ENCODE peak calls at places on chromosome 5, in six cellular contexts. U is IMR-90, I is mesenchymal stem cell, B is H9, S is neuronal stem cell, V is H1. Z is an unnamed sample.

GRCh38 chr5:14153071-14153864 is 10.1 kb downstream of the TRIO start:
- DNase-seq in U (no peak), I (no peak), B (no peak), S (no peak), V (no peak), Z (peak; percentile 87)

GRCh38 chr5:179293276-179293675 is 52.0 kb downstream of the ADAMTS2 start:
- DNase-seq in U (no peak), I (peak; percentile 56), B (no peak), S (no peak), V (no peak), Z (no peak)

GRCh38 chr5:181243020-181243520 is 636 bp downstream of the RACK1 start:
- DNase-seq in U (no peak), I (no peak), B (no peak), S (no peak), V (no peak), Z (no peak)

GRCh38 chr5:73119492-73120157 is 750 bp upstream of the TMEM171 start:
- DNase-seq in U (no peak), I (peak; percentile 20), B (peak; percentile 62), S (no peak), V (no peak), Z (no peak)

GRCh38 chr5:140607031-140607430 is 25.9 kb downstream of the CD14 start:
- DNase-seq in U (no peak), I (no peak), B (no peak), S (no peak), V (no peak), Z (no peak)

GRCh38 chr5:88677502-88677901 is 205.5 kb downstream of the MEF2C start:
- DNase-seq in U (no peak), I (no peak), B (no peak), S (no peak), V (no peak), Z (no peak)

GRCh38 chr5:108983456-108984092 is 235.9 kb downstream of the FER start:
- DNase-seq in U (peak; percentile 71), I (no peak), B (no peak), S (no peak), V (no peak), Z (no peak)

GRCh38 chr5:176155882-176156497 is 82.2 kb upstream of the SIMC1 start:
- DNase-seq in U (no peak), I (no peak), B (no peak), S (no peak), V (no peak), Z (no peak)

GRCh38 chr5:155080721-155081120 is 67.2 kb downstream of the KIF4B start:
- DNase-seq in U (no peak), I (no peak), B (no peak), S (no peak), V (no peak), Z (no peak)

GRCh38 chr5:174877987-174878386 is 153.6 kb downstream of the MSX2 start:
- DNase-seq in U (no peak), I (no peak), B (no peak), S (no peak), V (no peak), Z (no peak)

GRCh38 chr5:9513825-9514224 is 32.0 kb downstream of the SEMA5A start:
- DNase-seq in U (peak; percentile 47), I (peak; percentile 44), B (no peak), S (no peak), V (no peak), Z (peak; percentile 11)

DNA sequence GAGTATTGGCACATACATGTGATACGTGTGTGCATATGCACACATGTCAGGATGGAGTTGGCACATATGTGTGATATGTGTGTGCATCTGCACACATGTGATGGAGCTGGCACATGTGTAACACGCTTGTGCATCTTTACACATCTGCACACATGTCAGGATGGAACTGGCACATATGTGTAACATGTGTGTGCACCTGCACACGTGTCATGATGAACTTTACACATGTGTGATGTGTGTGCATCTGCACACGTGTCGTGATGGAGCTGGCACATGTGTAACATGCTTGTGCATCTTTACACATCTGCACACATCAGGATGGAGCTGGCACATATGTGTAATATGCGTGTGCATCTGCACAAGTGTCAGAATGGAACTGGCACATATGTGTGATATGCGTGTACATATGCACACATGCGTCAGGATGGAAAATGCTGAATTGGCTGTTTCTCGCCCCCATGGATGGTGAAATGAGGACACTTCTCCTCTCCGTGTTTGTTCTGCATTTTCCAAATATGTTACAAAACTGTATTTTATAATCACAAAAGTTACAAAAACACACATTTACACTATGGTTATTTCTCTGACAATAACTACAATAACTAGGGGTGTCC is 16.2 kb upstream of the SLC6A19 start:
- DNase-seq in U (no peak), I (no peak), B (no peak), S (no peak), V (no peak), Z (no peak)
- H3K14ac ChIP-seq in U (no peak overlapping the region), I (no peak overlapping the region), B (no peak overlapping the region), S (no peak overlapping the region), V (no peak overlapping the region), Z (no peak overlapping the region)

GRCh38 chr5:102678267-102679058 is 76.6 kb upstream of the PAM start:
- DNase-seq in U (peak; percentile 60), I (no peak), B (no peak), S (no peak), V (no peak), Z (no peak)
- H4K91ac ChIP-seq in U (no peak overlapping the region), I (no peak overlapping the region), B (no peak overlapping the region), S (no peak overlapping the region), V (no peak overlapping the region), Z (no peak overlapping the region)

DNA sequence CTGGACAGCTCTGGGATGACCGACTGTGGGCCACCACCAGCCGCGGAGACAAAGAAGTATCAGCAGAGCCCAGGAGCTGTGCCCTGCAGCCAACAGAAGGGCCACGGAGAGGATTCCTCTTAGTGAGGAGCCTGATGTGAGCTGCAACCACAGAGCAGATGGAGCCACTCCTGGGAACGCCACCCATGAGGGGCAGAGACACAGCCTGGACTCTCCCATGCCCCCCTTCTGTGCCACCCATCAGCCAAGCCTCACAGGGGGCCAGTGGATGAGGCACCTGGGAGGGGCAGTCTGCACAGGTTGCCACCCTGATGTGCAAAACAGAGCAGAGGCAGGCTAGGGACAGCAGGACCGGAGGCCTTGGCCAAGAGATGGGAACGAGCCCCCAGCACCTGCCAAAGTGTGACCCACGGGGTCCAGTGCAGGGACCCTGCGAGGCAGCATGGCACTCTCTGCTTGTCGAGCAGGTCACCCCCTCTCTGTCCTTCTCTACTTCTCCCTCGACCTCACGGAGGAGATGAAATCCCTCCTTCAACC is 380.7 kb upstream of the IRX1 start:
- DNase-seq in U (no peak), I (no peak), B (no peak), S (no peak), V (no peak), Z (no peak)
- H3K14ac ChIP-seq in U (no peak overlapping the region), I (no peak overlapping the region), B (no peak overlapping the region), S (no peak overlapping the region), V (no peak overlapping the region), Z (no peak overlapping the region)

GRCh38 chr5:149799965-149800516 is 69.9 kb downstream of the PPARGC1B start:
- DNase-seq in U (no peak), I (no peak), B (no peak), S (no peak), V (no peak), Z (no peak)
- H4K91ac ChIP-seq in U (no peak overlapping the region), I (no peak overlapping the region), B (no peak overlapping the region), S (no peak overlapping the region), V (no peak overlapping the region), Z (no peak overlapping the region)

GRCh38 chr5:1113805-1114586 is 2.1 kb upstream of the SLC12A7 start:
- DNase-seq in U (no peak), I (no peak), B (no peak), S (no peak), V (no peak), Z (no peak)
- H3K14ac ChIP-seq in U (no peak overlapping the region), I (no peak overlapping the region), B (no peak overlapping the region), S (no peak overlapping the region), V (no peak overlapping the region), Z (no peak overlapping the region)

GRCh38 chr5:22411950-22412349 is 441.2 kb downstream of the CDH12 start:
- DNase-seq in U (no peak), I (no peak), B (no peak), S (no peak), V (no peak), Z (no peak)
- H4K91ac ChIP-seq in U (no peak overlapping the region), I (no peak overlapping the region), B (no peak overlapping the region), S (no peak overlapping the region), V (no peak overlapping the region), Z (no peak overlapping the region)

GRCh38 chr5:23740029-23740428 is 232.6 kb downstream of the PRDM9 start:
- DNase-seq in U (no peak), I (no peak), B (no peak), S (no peak), V (no peak), Z (no peak)

DNA sequence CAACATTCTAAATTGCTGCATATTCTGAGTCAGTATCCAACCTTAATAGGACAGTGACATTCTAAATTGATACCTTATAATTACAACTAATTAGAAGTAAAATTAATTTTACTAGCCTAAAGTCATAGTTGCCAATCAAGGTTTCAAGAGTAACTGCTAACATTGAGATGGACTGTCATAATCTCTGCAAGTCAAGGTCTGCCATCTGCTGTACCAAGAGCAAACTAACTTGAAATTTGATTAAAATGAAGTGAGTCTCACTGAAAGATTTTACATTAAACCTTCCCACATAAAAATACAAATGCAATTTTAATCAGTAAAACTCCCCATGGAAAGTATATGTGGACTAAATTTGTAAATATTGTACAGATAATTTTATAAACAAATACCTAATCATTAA is 235.3 kb downstream of the PRDM9 start:
- DNase-seq in U (no peak), I (no peak), B (no peak), S (no peak), V (no peak), Z (peak; percentile 4)
- H3K14ac ChIP-seq in U (no peak overlapping the region), I (no peak overlapping the region), B (no peak overlapping the region), S (no peak overlapping the region), V (no peak overlapping the region), Z (no peak overlapping the region)

DNA sequence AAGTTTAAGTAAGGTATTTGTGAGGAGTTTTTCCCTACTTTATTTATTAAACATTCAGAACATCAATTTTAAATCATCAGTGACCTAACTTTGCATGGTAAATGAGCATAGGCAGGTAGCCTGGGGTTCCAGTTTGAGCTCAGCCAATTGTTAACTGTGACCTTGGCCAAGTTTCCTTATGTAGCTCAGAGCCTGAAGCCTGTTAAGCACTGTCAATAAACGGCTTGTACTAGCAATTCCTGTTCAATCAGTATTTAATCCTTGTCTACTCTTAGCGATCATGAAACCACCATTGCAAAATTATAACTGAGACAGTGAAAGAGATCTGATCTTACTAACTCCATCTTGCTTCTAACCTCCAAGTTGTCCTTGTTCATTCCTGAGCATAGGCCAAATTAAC is 4.7 kb upstream of the SOWAHA start:
- DNase-seq in U (no peak), I (no peak), B (no peak), S (no peak), V (no peak), Z (no peak)
- H4K91ac ChIP-seq in U (no peak overlapping the region), I (no peak overlapping the region), B (no peak overlapping the region), S (no peak overlapping the region), V (no peak overlapping the region), Z (no peak overlapping the region)

GRCh38 chr5:10548418-10549122 is 15.3 kb upstream of the ANKRD33B start:
- DNase-seq in U (no peak), I (no peak), B (no peak), S (no peak), V (no peak), Z (no peak)
- H3K14ac ChIP-seq in U (no peak overlapping the region), I (no peak overlapping the region), B (no peak overlapping the region), S (no peak overlapping the region), V (no peak overlapping the region), Z (no peak overlapping the region)